ENCODE peak calls at places on chromosome 16, in eight cellular contexts. G, P, R, B, Y, I, C and U are unnamed samples.

GRCh38 chr16:29664133-29664912 is 1.3 kb downstream of the SPN start:
- DNase-seq in R (no peak), Y (no peak), P (no peak), C (peak; percentile 84), I (no peak), G (peak; percentile 47), B (no peak), U (no peak)

GRCh38 chr16:54443839-54444238 is 157.3 kb upstream of the IRX3 start:
- DNase-seq in G (no peak), I (no peak), C (no peak), B (no peak), P (no peak), Y (no peak), R (no peak), U (no peak)

GRCh38 chr16:82439678-82440293 is 187.0 kb upstream of the CDH13 start:
- DNase-seq in B (peak; percentile 4), P (no peak), I (no peak), R (peak; percentile 6), Y (no peak), G (peak; percentile 35), C (peak; percentile 17), U (no peak)

GRCh38 chr16:80751167-80751566 is 53.2 kb downstream of the CDYL2 start:
- DNase-seq in R (peak; percentile 51), P (no peak), I (no peak), Y (no peak), B (peak; percentile 47), C (no peak), G (peak; percentile 2), U (no peak)

GRCh38 chr16:58814348-58814801 is 80.3 kb upstream of the GOT2 start:
- DNase-seq in G (peak; percentile 74), Y (peak; percentile 6), B (peak; percentile 30), R (peak; percentile 63), P (peak; percentile 54), I (peak; percentile 19), C (peak; percentile 73), U (no peak)

GRCh38 chr16:67161595-67162058 is 1.9 kb downstream of the FBXL8 start:
- DNase-seq in Y (no peak), P (no peak), R (no peak), C (no peak), G (no peak), B (no peak), I (peak; percentile 28), U (no peak)

GRCh38 chr16:83899272-83899897 is 470 bp downstream of the MLYCD start:
- DNase-seq in P (peak; percentile 51), C (peak; percentile 71), B (peak; percentile 66), R (peak; percentile 75), G (peak; percentile 82), I (peak; percentile 47), Y (peak; percentile 51), U (no peak)

GRCh38 chr16:75202069-75202590 is 4.8 kb downstream of the CTRB2 start:
- DNase-seq in Y (no peak), P (no peak), G (no peak), C (no peak), R (no peak), I (no peak), B (no peak), U (no peak)

GRCh38 chr16:3149630-3150345 is 15.0 kb downstream of the ZNF213 start:
- DNase-seq in P (peak; percentile 65), C (peak; percentile 82), Y (peak; percentile 30), I (peak; percentile 83), G (peak; percentile 88), R (peak; percentile 64), B (peak; percentile 42), U (no peak)

GRCh38 chr16:83552193-83552592 is 255.6 kb upstream of the HSBP1 start:
- DNase-seq in Y (no peak), G (no peak), I (no peak), R (no peak), C (no peak), P (no peak), B (peak; percentile 77), U (no peak)

GRCh38 chr16:23141959-23142740 is 7.1 kb downstream of the USP31 start:
- DNase-seq in P (no peak), R (no peak), I (no peak), B (no peak), Y (no peak), G (no peak), C (no peak), U (no peak)

GRCh38 chr16:23141500-23141899 is 7.8 kb downstream of the USP31 start:
- DNase-seq in C (no peak), P (no peak), B (no peak), R (no peak), I (no peak), G (no peak), Y (no peak), U (no peak)

GRCh38 chr16:23145608-23146007 is 3.6 kb downstream of the USP31 start:
- DNase-seq in I (no peak), B (peak; percentile 82), P (no peak), C (no peak), Y (peak; percentile 20), R (peak; percentile 48), G (no peak), U (peak; percentile 70)

GRCh38 chr16:23145186-23145585 is 4.1 kb downstream of the USP31 start:
- DNase-seq in I (no peak), C (no peak), G (peak; percentile 12), B (no peak), R (no peak), Y (no peak), P (no peak), U (peak; percentile 76)

DNA sequence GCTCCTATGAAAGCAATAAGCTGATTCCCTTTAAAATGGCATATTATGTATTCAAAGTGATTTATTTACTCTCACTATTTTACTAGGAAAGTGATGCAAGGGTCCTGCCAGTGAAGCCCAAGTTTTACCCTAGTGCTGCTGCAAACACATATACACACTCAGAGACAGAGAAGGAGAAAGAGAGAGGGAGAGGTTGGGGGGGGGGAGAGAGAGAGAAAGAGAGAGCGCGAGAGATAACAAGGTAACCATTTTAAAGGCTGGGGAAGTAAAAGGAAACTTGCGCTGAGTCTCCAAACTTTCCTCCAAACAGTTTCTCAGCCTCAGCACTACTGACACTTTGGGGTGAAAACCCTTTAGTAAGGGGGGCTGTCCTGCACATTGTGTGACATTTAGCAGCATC is 5.9 kb downstream of the USP31 start:
- DNase-seq in B (no peak), Y (no peak), C (no peak), G (no peak), P (no peak), I (no peak), R (no peak), U (no peak)
- H3K27ac ChIP-seq in B (no peak overlapping the region), Y (no peak overlapping the region), C (no peak overlapping the region), G (no peak overlapping the region), P (no peak overlapping the region), I (no peak overlapping the region), R (no peak overlapping the region), U (no peak overlapping the region)

DNA sequence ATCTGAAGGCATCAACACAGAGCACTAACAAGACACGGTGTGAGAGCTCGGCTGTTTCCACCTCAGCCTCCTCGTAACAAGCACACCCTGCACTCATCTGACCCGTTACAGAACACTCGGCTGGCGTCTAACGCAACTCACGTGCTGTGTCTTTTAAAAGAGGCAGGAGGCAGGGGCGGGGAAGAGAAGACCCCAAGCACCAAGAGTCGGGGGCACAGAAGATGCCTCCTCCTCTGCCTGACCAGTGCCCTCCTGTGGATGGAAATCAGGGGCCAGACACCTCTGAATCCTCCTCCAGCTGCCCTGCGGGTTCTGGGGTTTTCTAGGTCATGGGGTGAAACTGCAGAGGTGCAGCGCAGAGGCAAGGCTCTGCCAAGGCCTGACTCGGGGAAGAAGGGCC is 74.3 kb downstream of the ZNF778 start:
- DNase-seq in G (peak; percentile 27), C (no peak), I (no peak), R (no peak), B (no peak), Y (no peak), P (no peak), U (no peak)
- H3K9ac ChIP-seq in G (no peak overlapping the region), C (no peak overlapping the region), I (no peak overlapping the region), R (no peak overlapping the region), B (no peak overlapping the region), Y (no peak overlapping the region), P (peak overlapping the region; percentile 45), U (no peak overlapping the region)

GRCh38 chr16:1048442-1049112 is 24.0 kb upstream of the SSTR5 start:
- DNase-seq in I (peak; percentile 43), R (peak; percentile 26), B (peak; percentile 16), G (peak; percentile 89), P (peak; percentile 63), C (peak; percentile 89), Y (peak; percentile 13), U (no peak)
- H3K4me3 ChIP-seq in I (no peak overlapping the region), R (no peak overlapping the region), B (no peak overlapping the region), G (no peak overlapping the region), P (no peak overlapping the region), C (no peak overlapping the region), Y (no peak overlapping the region), U (peak overlapping the region; percentile 47)

GRCh38 chr16:27776556-27776955 is 226.6 kb downstream of the KATNIP start:
- DNase-seq in B (no peak), Y (no peak), I (no peak), R (no peak), G (no peak), P (no peak), C (no peak), U (no peak)
- H3K27ac ChIP-seq in B (no peak overlapping the region), Y (no peak overlapping the region), I (no peak overlapping the region), R (no peak overlapping the region), G (no peak overlapping the region), P (no peak overlapping the region), C (no peak overlapping the region), U (no peak overlapping the region)

GRCh38 chr16:85911531-85911930 is 12.6 kb downstream of the IRF8 start:
- DNase-seq in P (no peak), I (no peak), G (no peak), B (no peak), R (no peak), C (no peak), Y (no peak), U (no peak)
- H3K9ac ChIP-seq in P (peak overlapping the region; percentile 18), I (no peak overlapping the region), G (no peak overlapping the region), B (no peak overlapping the region), R (no peak overlapping the region), C (no peak overlapping the region), Y (no peak overlapping the region), U (no peak overlapping the region)

GRCh38 chr16:68644715-68645493 is at the start of gene CDH3:
- DNase-seq in R (no peak), I (peak; percentile 84), Y (peak; percentile 7), P (no peak), G (peak; percentile 78), C (peak; percentile 25), B (no peak), U (no peak)
- H3K4me3 ChIP-seq in R (no peak within 1 kb of the TSS), I (peak within 1 kb of the TSS; percentile 49), Y (peak within 1 kb of the TSS; percentile 92), P (peak within 1 kb of the TSS; percentile 71), G (peak within 1 kb of the TSS; percentile 60), C (no peak within 1 kb of the TSS), B (no peak within 1 kb of the TSS), U (peak within 1 kb of the TSS; percentile 77)

GRCh38 chr16:87895641-87896141 is 26.4 kb upstream of the SLC7A5 start:
- DNase-seq in G (no peak), B (peak; percentile 52), C (no peak), P (no peak), I (no peak), Y (peak; percentile 34), R (no peak), U (no peak)
- H3K27ac ChIP-seq in G (no peak overlapping the region), B (no peak overlapping the region), C (no peak overlapping the region), P (no peak overlapping the region), I (no peak overlapping the region), Y (no peak overlapping the region), R (no peak overlapping the region), U (no peak overlapping the region)

DNA sequence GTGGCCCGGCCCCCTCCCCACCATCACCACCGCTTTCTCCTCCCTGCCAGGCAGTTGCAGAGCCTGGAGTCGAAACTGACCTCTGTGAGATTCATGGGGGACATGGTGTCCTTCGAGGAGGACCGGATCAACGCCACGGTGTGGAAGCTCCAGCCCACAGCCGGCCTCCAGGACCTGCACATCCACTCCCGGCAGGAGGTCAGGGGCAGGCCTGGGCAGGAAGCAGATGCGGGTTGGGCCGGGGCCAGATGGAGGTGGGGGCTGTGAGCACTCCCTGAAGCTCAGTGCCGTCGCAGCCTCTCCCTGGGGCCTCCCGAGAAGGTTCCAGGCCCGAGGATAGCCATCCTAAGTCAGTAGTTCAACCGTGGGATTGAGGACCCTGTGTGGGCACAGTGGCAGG is 14.2 kb upstream of the ADGRG3 start:
- DNase-seq in I (no peak), P (no peak), Y (peak; percentile 72), G (no peak), C (no peak), R (peak; percentile 70), B (no peak), U (no peak)
- H3K9ac ChIP-seq in I (no peak overlapping the region), P (peak overlapping the region; percentile 63), Y (no peak overlapping the region), G (no peak overlapping the region), C (peak overlapping the region; percentile 67), R (peak overlapping the region; percentile 16), B (no peak overlapping the region), U (no peak overlapping the region)